ENCODE peak calls at places on chromosomes 12 and 14, in four cellular contexts. R is astrocyte; Y is mammary epithelial cell; Q is CD4-positive, CD25-positive, alpha-beta regulatory T cell. A is an unnamed sample.

GRCh38 chr12:65695077-65695865 is 129.0 kb upstream of the HMGA2 start:
- DNase-seq in Q (no peak), R (peak; percentile 99), Y (peak; percentile 98), A (no peak)

GRCh38 chr12:57185906-57186508 is 30.6 kb upstream of the NXPH4 start:
- DNase-seq in R (no peak), Y (no peak), Q (no peak), A (no peak)

GRCh38 chr12:27330846-27331245 is 1.8 kb upstream of the BMAL2 start:
- DNase-seq in R (peak; percentile 36), Q (no peak), Y (no peak), A (no peak)

GRCh38 chr14:93085916-93086315 is 29.8 kb downstream of the ITPK1 start:
- DNase-seq in R (peak; percentile 24), Y (peak; percentile 55), Q (no peak), A (no peak)

GRCh38 chr14:70885343-70886014 is 21.8 kb upstream of the PCNX1 start:
- DNase-seq in R (no peak), Q (no peak), Y (no peak), A (no peak)

GRCh38 chr12:95470300-95470699 is 3.7 kb upstream of the METAP2 start:
- DNase-seq in R (no peak), Q (no peak), Y (no peak), A (no peak)

GRCh38 chr12:93460882-93461281 is 6.4 kb upstream of the MRPL42 start:
- DNase-seq in R (no peak), Y (no peak), Q (no peak), A (no peak)

GRCh38 chr14:89533761-89534160 is 116.7 kb upstream of the FOXN3 start:
- DNase-seq in R (no peak), Y (no peak), Q (no peak), A (no peak)

GRCh38 chr12:48800457-48800856 is 11.6 kb upstream of the ADCY6 start:
- DNase-seq in Q (no peak), R (no peak), Y (no peak), A (no peak)

GRCh38 chr14:54785111-54785777 is 117.4 kb downstream of the GCH1 start:
- DNase-seq in Y (no peak), R (no peak), Q (no peak), A (no peak)

GRCh38 chr14:66643344-66643743 is 135.4 kb downstream of the GPHN start:
- DNase-seq in R (peak; percentile 25), Q (no peak), Y (no peak), A (no peak)

GRCh38 chr14:105067140-105067968 is 2.1 kb upstream of the GPR132 start:
- DNase-seq in Y (peak; percentile 37), Q (no peak), R (peak; percentile 27), A (no peak)

GRCh38 chr12:14443531-14443930 is 78.0 kb downstream of the ATF7IP start:
- DNase-seq in Q (no peak), R (no peak), Y (no peak), A (no peak)

GRCh38 chr12:57280234-57281062 is 29.5 kb upstream of the STAC3 start:
- DNase-seq in Y (peak; percentile 89), Q (peak; percentile 62), R (peak; percentile 98), A (no peak)

GRCh38 chr14:33738029-33738428 is 212.8 kb downstream of the EGLN3 start:
- DNase-seq in R (no peak), Y (no peak), Q (no peak), A (no peak)

GRCh38 chr12:27201169-27201568 is 42.9 kb upstream of the STK38L start:
- DNase-seq in Q (no peak), R (no peak), Y (no peak), A (no peak)

GRCh38 chr14:81516941-81517797 is 16.5 kb downstream of the SEL1L start:
- DNase-seq in Q (no peak), Y (no peak), R (peak; percentile 41), A (no peak)

GRCh38 chr14:103104654-103105511 is 10.4 kb downstream of the EXOC3L4 start:
- DNase-seq in Y (peak; percentile 62), R (peak; percentile 41), Q (peak; percentile 66), A (no peak)

GRCh38 chr14:61218765-61219164 is 62.4 kb downstream of the TMEM30B start:
- DNase-seq in Y (no peak), R (no peak), Q (no peak), A (no peak)

GRCh38 chr14:21096438-21096837 is 2.0 kb downstream of the ZNF219 start:
- DNase-seq in Q (no peak), R (no peak), Y (no peak), A (no peak)

GRCh38 chr14:21096889-21097615 is 1.4 kb downstream of the ZNF219 start:
- DNase-seq in R (no peak), Q (no peak), Y (no peak), A (no peak)

GRCh38 chr14:21098892-21099595 is 589 bp upstream of the ZNF219 start:
- DNase-seq in Q (no peak), Y (no peak), R (no peak), A (no peak)

GRCh38 chr14:21098134-21098891 is at the start of gene ZNF219:
- DNase-seq in Y (peak; percentile 74), R (peak; percentile 26), Q (no peak), A (no peak)

GRCh38 chr14:21097616-21098133 is 780 bp downstream of the ZNF219 start:
- DNase-seq in Y (no peak), Q (no peak), R (no peak), A (no peak)
- H3K4me1 ChIP-seq in Y (peaks cover 44% of the 10 kb centered on the region), Q (peaks cover 18% of the 10 kb centered on the region), R (peaks cover 15% of the 10 kb centered on the region), A (peaks cover 52% of the 10 kb centered on the region)

GRCh38 chr14:99568567-99569560 is 35.1 kb downstream of the CCDC85C start:
- DNase-seq in Q (no peak), Y (no peak), R (peak; percentile 42), A (no peak)

GRCh38 chr14:99564903-99565259 is 39.1 kb downstream of the CCDC85C start:
- DNase-seq in Q (no peak), R (no peak), Y (no peak), A (no peak)

GRCh38 chr14:99566009-99566389 is 38.0 kb downstream of the CCDC85C start:
- DNase-seq in Y (peak; percentile 63), R (no peak), Q (no peak), A (no peak)

GRCh38 chr14:99565383-99565782 is 38.6 kb downstream of the CCDC85C start:
- DNase-seq in Y (no peak), Q (no peak), R (no peak), A (no peak)

DNA sequence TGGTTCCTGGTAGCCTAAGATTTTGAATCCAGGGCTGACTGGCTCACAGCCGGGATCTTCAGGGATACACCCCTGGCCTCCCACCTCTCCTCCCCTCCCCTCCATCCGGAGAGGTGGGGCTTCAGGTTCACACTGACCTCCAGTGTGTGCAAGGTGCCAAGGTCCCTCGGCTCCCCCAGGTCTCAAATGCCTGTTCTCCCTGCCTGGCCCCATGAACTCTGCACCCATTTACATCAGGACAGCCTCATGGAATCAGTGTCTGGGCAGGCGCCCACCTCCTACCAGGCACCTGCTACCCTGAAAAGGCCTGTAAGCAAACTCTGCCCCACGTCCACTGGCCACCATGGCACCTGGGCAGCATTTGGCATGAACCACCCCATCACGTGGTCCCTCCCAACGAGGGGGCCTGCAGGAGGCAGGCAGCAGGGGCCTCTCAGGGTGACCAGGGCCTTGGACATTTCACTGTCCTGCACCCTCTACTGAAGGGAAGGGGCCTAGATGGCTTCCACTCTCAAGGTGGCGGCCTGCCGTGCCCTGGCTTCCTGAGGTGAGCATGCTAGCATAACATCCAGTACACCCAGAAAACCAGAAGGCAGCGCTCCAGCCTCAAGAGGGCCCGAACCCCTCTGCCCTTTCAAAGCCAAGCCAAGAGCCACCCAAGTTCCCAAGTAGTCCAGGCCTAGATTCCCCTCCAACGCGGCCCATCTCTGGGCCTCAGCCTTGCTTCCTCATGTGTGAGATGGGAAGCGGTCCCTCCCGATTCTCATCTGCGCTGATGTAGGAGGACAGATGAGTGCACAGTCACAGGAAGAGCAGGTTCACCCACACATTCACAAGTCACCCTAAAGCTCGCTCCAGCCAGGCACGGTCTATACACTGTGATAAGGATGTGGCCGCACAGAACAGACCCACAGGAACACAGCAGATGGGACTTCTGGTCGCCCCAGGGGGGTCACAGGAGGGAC is 37.3 kb downstream of the CCDC85C start:
- DNase-seq in Y (no peak), R (no peak), Q (no peak), A (no peak)
- H3K4me1 ChIP-seq in Y (peaks cover 33% of the 10 kb centered on the region), R (peaks cover 46% of the 10 kb centered on the region), Q (no peaks in the 10 kb centered on the region), A (peaks cover 99% of the 10 kb centered on the region)

GRCh38 chr14:21258194-21258888 is 10.9 kb downstream of the HNRNPC start:
- DNase-seq in R (no peak), Y (no peak), Q (no peak), A (no peak)
- H3K4me1 ChIP-seq in R (peaks cover 34% of the 10 kb centered on the region), Y (peaks cover 28% of the 10 kb centered on the region), Q (peaks cover 89% of the 10 kb centered on the region), A (peaks cover 97% of the 10 kb centered on the region)

GRCh38 chr12:117098071-117098360 is 1.2 kb downstream of the TESC start:
- DNase-seq in R (no peak), Q (no peak), Y (no peak), A (no peak)
- H3K4me1 ChIP-seq in R (no peaks in the 10 kb centered on the region), Q (peaks cover 16% of the 10 kb centered on the region), Y (peaks cover 8% of the 10 kb centered on the region), A (peaks cover 13% of the 10 kb centered on the region)

A was measured in esophagus squamous epithelium.